ENCODE peak calls at places on chromosomes 6 and 20, in nine cellular contexts. F, Y, W, Z, P, S, V, X and A are unnamed samples.

GRCh38 chr6:121886223-121886830 is 450.9 kb downstream of the GJA1 start:
- DNase-seq in Z (peak), X (peak), P (peak), S (no peak), W (no peak), F (peak), V (no peak), Y (no peak), A (peak)

GRCh38 chr20:20358801-20359200 is 9.1 kb upstream of the INSM1 start:
- DNase-seq in F (no peak), W (peak), V (no peak), P (no peak), S (no peak), X (no peak), Z (no peak), Y (no peak), A (no peak)

GRCh38 chr6:3523288-3523670 is 66.4 kb upstream of the SLC22A23 start:
- DNase-seq in X (no peak), S (no peak), V (no peak), F (no peak), W (no peak), Y (no peak), Z (no peak), P (peak), A (no peak)

GRCh38 chr6:22062807-22063408 is 233.9 kb downstream of the PRL start:
- DNase-seq in F (no peak), V (no peak), X (no peak), Z (no peak), Y (no peak), S (no peak), W (no peak), P (no peak), A (no peak)

GRCh38 chr6:99114769-99115406 is 167.1 kb upstream of the FBXL4 start:
- DNase-seq in X (no peak), V (no peak), P (no peak), Z (no peak), Y (no peak), S (no peak), W (no peak), F (no peak), A (no peak)

GRCh38 chr6:148693882-148694484 is 52.8 kb upstream of the UST start:
- DNase-seq in Y (no peak), Z (no peak), V (no peak), F (no peak), P (no peak), S (no peak), X (no peak), W (no peak), A (no peak)

GRCh38 chr20:7744411-7744810 is 195.8 kb downstream of the HAO1 start:
- DNase-seq in F (peak), W (no peak), Z (peak), X (peak), S (peak), P (peak), V (peak), Y (no peak), A (peak)

GRCh38 chr6:85594197-85594930 is 706 bp upstream of the SNX14 start:
- DNase-seq in S (no peak), P (peak), F (no peak), Z (peak), V (peak), X (peak), W (no peak), Y (peak), A (peak)

GRCh38 chr20:34713194-34713943 is 9.2 kb downstream of the TP53INP2 start:
- DNase-seq in F (peak), Z (peak), S (peak), W (no peak), P (peak), X (peak), V (peak), Y (no peak), A (peak)

GRCh38 chr6:10414766-10415592 is at the start of gene TFAP2A:
- DNase-seq in Z (peak), P (peak), F (peak), V (peak), Y (no peak), W (no peak), S (peak), X (peak), A (peak)